ENCODE peak calls at places on chromosomes 5 and 9, in four cellular contexts. O is CD8-positive, alpha-beta T cell; M is naive thymus-derived CD4-positive, alpha-beta T cell; H is Peyer's patch. T is an unnamed sample.

GRCh38 chr5:73496984-73497457 is 1.2 kb upstream of the BTF3 start:
- DNase-seq in M (no peak), H (no peak), O (no peak), T (no peak)

GRCh38 chr5:120160120-120160895 is 303.8 kb upstream of the PRR16 start:
- DNase-seq in H (no peak), M (no peak), O (no peak), T (no peak)

GRCh38 chr9:3475300-3476020 is 50.3 kb downstream of the RFX3 start:
- DNase-seq in H (peak; percentile 49), O (no peak), M (no peak), T (no peak)

GRCh38 chr5:154444559-154445421 is 1.0 kb upstream of the SAP30L start:
- DNase-seq in H (peak; percentile 49), O (no peak), M (peak; percentile 6), T (peak; percentile 29)

GRCh38 chr5:119398713-119399492 is 43.1 kb downstream of the TNFAIP8 start:
- DNase-seq in O (no peak), M (no peak), H (peak; percentile 67), T (peak; percentile 73)

GRCh38 chr5:150068472-150068871 is 17.9 kb downstream of the CSF1R start:
- DNase-seq in O (no peak), M (no peak), H (no peak), T (no peak)

GRCh38 chr5:144191998-144192397 is 21.3 kb downstream of the KCTD16 start:
- DNase-seq in O (peak; percentile 15), M (peak; percentile 85), H (no peak), T (no peak)

GRCh38 chr9:133568186-133568585 is 33.7 kb downstream of the ADAMTSL2 start:
- DNase-seq in M (no peak), H (no peak), O (no peak), T (no peak)

GRCh38 chr5:169970911-169971436 is 9.3 kb downstream of the INSYN2B start:
- DNase-seq in O (no peak), H (peak; percentile 46), M (no peak), T (no peak)

GRCh38 chr9:120708526-120709224 is 5.6 kb downstream of the MEGF9 start:
- DNase-seq in H (no peak), M (no peak), O (no peak), T (no peak)

DNA sequence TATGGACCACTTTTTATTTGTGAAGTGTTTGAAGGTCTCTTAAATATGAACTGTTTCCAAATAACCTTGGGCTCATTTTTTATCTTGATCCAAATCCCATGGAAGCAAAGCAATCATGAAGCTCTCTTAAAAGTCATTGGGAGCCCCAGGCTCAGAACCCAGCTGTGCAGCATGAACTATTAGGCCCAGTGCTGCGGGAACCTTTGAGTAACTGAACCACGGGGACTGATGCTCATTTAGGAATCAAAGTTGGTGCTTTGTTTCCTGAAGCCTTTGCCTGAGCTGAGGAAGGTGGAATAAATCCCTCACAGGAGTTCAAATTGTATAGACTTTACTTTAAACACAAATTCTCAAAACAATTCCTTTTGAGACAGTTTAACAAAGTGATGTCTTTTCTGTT is 27.8 kb downstream of the MAT2B start:
- DNase-seq in O (no peak), M (no peak), H (no peak), T (no peak)
- H3K27ac ChIP-seq in O (no peak overlapping the region), M (no peak overlapping the region), H (no peak overlapping the region), T (no peak overlapping the region)

GRCh38 chr5:95922798-95923197 is 38.9 kb downstream of the ELL2 start:
- DNase-seq in M (no peak), H (no peak), O (no peak), T (no peak)

GRCh38 chr5:95920822-95921221 is 40.8 kb downstream of the ELL2 start:
- DNase-seq in O (no peak), H (no peak), M (no peak), T (no peak)

GRCh38 chr5:95919658-95920057 is 42.0 kb downstream of the ELL2 start:
- DNase-seq in H (no peak), O (no peak), M (no peak), T (no peak)

GRCh38 chr5:95923918-95924559 is 37.6 kb downstream of the ELL2 start:
- DNase-seq in H (no peak), O (no peak), M (no peak), T (no peak)

GRCh38 chr5:95921501-95921900 is 40.1 kb downstream of the ELL2 start:
- DNase-seq in H (no peak), M (no peak), O (no peak), T (no peak)
- H3K27ac ChIP-seq in H (no peak overlapping the region), M (no peak overlapping the region), O (no peak overlapping the region), T (no peak overlapping the region)

DNA sequence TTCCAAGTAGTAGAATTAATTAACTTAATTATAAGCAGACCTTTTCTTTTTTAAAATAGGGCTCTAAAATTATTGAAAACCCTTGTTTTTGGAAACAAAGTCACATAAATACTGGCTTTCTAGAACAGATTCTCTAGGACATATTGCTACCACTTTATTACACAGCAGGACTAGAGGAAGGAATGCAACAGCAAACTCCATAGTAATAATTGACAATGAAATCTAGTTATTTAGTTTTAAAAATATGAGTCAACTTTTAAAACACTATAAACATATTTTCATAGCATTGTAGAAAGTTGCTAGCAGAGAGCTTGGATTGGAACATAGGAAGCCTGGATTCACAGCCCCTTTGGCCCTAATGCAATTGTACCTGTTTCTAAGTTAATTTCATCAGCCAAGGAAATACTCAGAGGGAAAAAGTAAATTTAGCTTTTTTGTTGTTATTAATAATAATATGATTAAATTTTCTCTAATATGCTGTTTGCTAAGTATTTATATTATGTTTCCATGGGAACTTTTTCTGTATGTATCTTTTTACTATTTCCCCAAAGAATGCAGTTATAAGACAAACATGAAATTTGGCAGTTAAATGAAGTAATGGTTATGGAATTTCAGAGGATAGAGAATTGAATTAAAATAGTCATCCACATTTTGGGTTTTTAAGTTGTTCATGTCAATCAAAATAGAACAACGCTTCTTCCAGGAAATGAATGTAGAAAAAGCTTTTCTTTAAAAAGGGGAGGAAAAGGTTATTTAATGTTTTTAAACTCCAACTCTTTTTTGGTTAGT is 45.6 kb downstream of the VCAN start:
- DNase-seq in M (no peak), H (no peak), O (no peak), T (no peak)
- H3K27ac ChIP-seq in M (no peak overlapping the region), H (no peak overlapping the region), O (no peak overlapping the region), T (no peak overlapping the region)

DNA sequence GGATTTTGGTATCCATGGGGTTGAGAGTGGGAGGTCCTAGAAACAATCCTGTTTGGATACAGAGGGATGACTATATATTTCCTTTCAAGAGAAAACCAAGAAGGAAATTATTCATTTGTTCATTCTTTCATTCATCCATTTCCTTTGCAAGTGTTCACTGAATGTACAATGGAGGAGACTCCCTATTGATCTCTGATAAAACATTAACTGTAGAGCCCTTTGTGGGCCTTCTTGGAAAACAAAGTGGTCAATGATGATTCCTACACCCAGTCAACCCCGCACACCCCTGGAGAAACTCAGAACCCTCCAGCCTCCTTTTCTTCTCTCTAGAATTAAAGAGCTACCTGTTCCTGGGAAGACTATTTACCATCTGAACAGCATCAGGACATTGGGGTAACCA is 247.3 kb downstream of the AUH start:
- DNase-seq in O (no peak), H (no peak), M (no peak), T (no peak)
- H3K27ac ChIP-seq in O (no peak overlapping the region), H (no peak overlapping the region), M (no peak overlapping the region), T (no peak overlapping the region)

GRCh38 chr9:128033609-128034008 is 33.5 kb downstream of the NAIF1 start:
- DNase-seq in M (no peak), H (peak; percentile 68), O (no peak), T (no peak)
- H3K27ac ChIP-seq in M (peak overlapping the region; percentile 64), H (peak overlapping the region; percentile 59), O (no peak overlapping the region), T (no peak overlapping the region)

T was measured in colonic mucosa.